ENCODE peak calls at places on chromosomes 13 and 19, in nine cellular contexts. One of them, this sample, is unnamed. For H3K9me2, the result is how much of the 10 kb centered on the place peaks cover.

GRCh38 chr13:25973085-25973484 is 78.7 kb downstream of the SHISA2 start:
- DNase-seq in OCI-LY7: no peak
- DNase-seq in GM23248: no peak
- DNase-seq in GM23338: peak
- DNase-seq in MM.1S: no peak
- DNase-seq in PC-9: no peak
- DNase-seq in PC-3: no peak
- DNase-seq in SK-N-SH: no peak
- DNase-seq in HCT116: no peak
- DNase-seq in this sample: no peak

GRCh38 chr13:110561335-110562033 is at the start of gene RAB20:
- DNase-seq in PC-3: peak
- DNase-seq in PC-9: peak
- DNase-seq in GM23338: peak
- DNase-seq in GM23248: peak
- DNase-seq in SK-N-SH: peak
- DNase-seq in MM.1S: peak
- DNase-seq in OCI-LY7: peak
- DNase-seq in HCT116: peak
- DNase-seq in this sample: peak

GRCh38 chr19:5228932-5229777 is 111.5 kb downstream of the PTPRS start:
- DNase-seq in GM23338: peak
- DNase-seq in SK-N-SH: no peak
- DNase-seq in HCT116: no peak
- DNase-seq in PC-3: peak
- DNase-seq in PC-9: no peak
- DNase-seq in OCI-LY7: no peak
- DNase-seq in GM23248: peak
- DNase-seq in MM.1S: no peak
- DNase-seq in this sample: no peak

GRCh38 chr19:48630289-48631036 is 6.7 kb downstream of the DBP start:
- DNase-seq in HCT116: no peak
- DNase-seq in PC-9: no peak
- DNase-seq in SK-N-SH: no peak
- DNase-seq in GM23338: peak
- DNase-seq in GM23248: peak
- DNase-seq in MM.1S: no peak
- DNase-seq in OCI-LY7: no peak
- DNase-seq in PC-3: no peak
- DNase-seq in this sample: peak

GRCh38 chr19:14012378-14012915 is 6.3 kb upstream of the RFX1 start:
- DNase-seq in GM23338: no peak
- DNase-seq in OCI-LY7: no peak
- DNase-seq in GM23248: no peak
- DNase-seq in SK-N-SH: no peak
- DNase-seq in PC-3: no peak
- DNase-seq in PC-9: no peak
- DNase-seq in HCT116: no peak
- DNase-seq in MM.1S: no peak
- DNase-seq in this sample: no peak

GRCh38 chr13:41502676-41503075 is 45.3 kb downstream of the RGCC start:
- DNase-seq in GM23248: no peak
- DNase-seq in HCT116: no peak
- DNase-seq in OCI-LY7: peak
- DNase-seq in PC-3: no peak
- DNase-seq in GM23338: no peak
- DNase-seq in SK-N-SH: no peak
- DNase-seq in PC-9: no peak
- DNase-seq in MM.1S: peak
- DNase-seq in this sample: no peak

GRCh38 chr13:30551194-30551593 is 66.5 kb upstream of the USPL1 start:
- DNase-seq in HCT116: peak
- DNase-seq in GM23248: peak
- DNase-seq in SK-N-SH: peak
- DNase-seq in OCI-LY7: peak
- DNase-seq in PC-9: no peak
- DNase-seq in PC-3: peak
- DNase-seq in GM23338: peak
- DNase-seq in MM.1S: peak
- DNase-seq in this sample: peak

GRCh38 chr13:110560606-110561334 is 752 bp downstream of the RAB20 start:
- DNase-seq in SK-N-SH: peak
- DNase-seq in GM23338: peak
- DNase-seq in PC-9: peak
- DNase-seq in HCT116: no peak
- DNase-seq in PC-3: peak
- DNase-seq in OCI-LY7: no peak
- DNase-seq in GM23248: peak
- DNase-seq in MM.1S: peak
- DNase-seq in this sample: peak

GRCh38 chr19:48403606-48404005 is 10.1 kb downstream of the GRIN2D start:
- DNase-seq in OCI-LY7: peak
- DNase-seq in PC-9: peak
- DNase-seq in GM23338: peak
- DNase-seq in GM23248: peak
- DNase-seq in PC-3: peak
- DNase-seq in MM.1S: peak
- DNase-seq in SK-N-SH: peak
- DNase-seq in HCT116: no peak
- DNase-seq in this sample: peak

GRCh38 chr19:52188822-52189744 is 769 bp upstream of the PPP2R1A start:
- DNase-seq in HCT116: no peak
- DNase-seq in PC-9: no peak
- DNase-seq in GM23248: peak
- DNase-seq in MM.1S: no peak
- DNase-seq in SK-N-SH: peak
- DNase-seq in PC-3: no peak
- DNase-seq in OCI-LY7: no peak
- DNase-seq in GM23338: peak
- DNase-seq in this sample: peak

GRCh38 chr19:1526979-1527649 is 3.2 kb downstream of the PLK5 start:
- DNase-seq in SK-N-SH: no peak
- DNase-seq in GM23248: no peak
- DNase-seq in PC-9: no peak
- DNase-seq in PC-3: no peak
- DNase-seq in MM.1S: no peak
- DNase-seq in HCT116: no peak
- DNase-seq in OCI-LY7: no peak
- DNase-seq in GM23338: no peak
- DNase-seq in this sample: no peak

GRCh38 chr19:7917292-7918061 is 2.7 kb upstream of the SNAPC2 start:
- DNase-seq in MM.1S: peak
- DNase-seq in GM23248: peak
- DNase-seq in HCT116: no peak
- DNase-seq in PC-9: no peak
- DNase-seq in SK-N-SH: peak
- DNase-seq in GM23338: peak
- DNase-seq in PC-3: peak
- DNase-seq in OCI-LY7: peak
- DNase-seq in this sample: peak

GRCh38 chr19:33498391-33499000 is 23.1 kb downstream of the PEPD start:
- DNase-seq in OCI-LY7: no peak
- DNase-seq in GM23248: no peak
- DNase-seq in GM23338: no peak
- DNase-seq in PC-9: no peak
- DNase-seq in SK-N-SH: no peak
- DNase-seq in PC-3: no peak
- DNase-seq in MM.1S: no peak
- DNase-seq in HCT116: no peak
- DNase-seq in this sample: no peak

GRCh38 chr13:32821149-32821688 is 195.0 kb upstream of the KL start:
- DNase-seq in OCI-LY7: no peak
- DNase-seq in HCT116: no peak
- DNase-seq in PC-9: no peak
- DNase-seq in SK-N-SH: no peak
- DNase-seq in GM23338: no peak
- DNase-seq in MM.1S: no peak
- DNase-seq in PC-3: no peak
- DNase-seq in GM23248: no peak
- DNase-seq in this sample: no peak

GRCh38 chr13:46281779-46282178 is 70.1 kb downstream of the LRRC63 start:
- DNase-seq in GM23248: no peak
- DNase-seq in OCI-LY7: no peak
- DNase-seq in SK-N-SH: no peak
- DNase-seq in PC-3: no peak
- DNase-seq in PC-9: no peak
- DNase-seq in HCT116: no peak
- DNase-seq in GM23338: no peak
- DNase-seq in MM.1S: no peak
- DNase-seq in this sample: no peak

GRCh38 chr13:27353166-27353583 is 71.2 kb upstream of the GTF3A start:
- DNase-seq in SK-N-SH: no peak
- DNase-seq in PC-3: peak
- DNase-seq in GM23248: peak
- DNase-seq in MM.1S: peak
- DNase-seq in PC-9: peak
- DNase-seq in HCT116: no peak
- DNase-seq in GM23338: no peak
- DNase-seq in OCI-LY7: peak
- DNase-seq in this sample: peak
- H3K9me2 ChIP-seq in SK-N-SH: under half
- H3K9me2 ChIP-seq in PC-3: under half
- H3K9me2 ChIP-seq in GM23248: under half
- H3K9me2 ChIP-seq in MM.1S: under half
- H3K9me2 ChIP-seq in PC-9: under half
- H3K9me2 ChIP-seq in HCT116: under half
- H3K9me2 ChIP-seq in GM23338: under half
- H3K9me2 ChIP-seq in OCI-LY7: under half
- H3K9me2 ChIP-seq in this sample: under half

GRCh38 chr19:35958660-35959039 is 22.5 kb downstream of the LRFN3 start:
- DNase-seq in OCI-LY7: no peak
- DNase-seq in HCT116: no peak
- DNase-seq in SK-N-SH: no peak
- DNase-seq in MM.1S: no peak
- DNase-seq in PC-3: no peak
- DNase-seq in PC-9: no peak
- DNase-seq in GM23248: no peak
- DNase-seq in GM23338: peak
- DNase-seq in this sample: no peak
- H3K9me2 ChIP-seq in OCI-LY7: under half
- H3K9me2 ChIP-seq in HCT116: under half
- H3K9me2 ChIP-seq in SK-N-SH: under half
- H3K9me2 ChIP-seq in MM.1S: under half
- H3K9me2 ChIP-seq in PC-3: under half
- H3K9me2 ChIP-seq in PC-9: under half
- H3K9me2 ChIP-seq in GM23248: under half
- H3K9me2 ChIP-seq in GM23338: under half
- H3K9me2 ChIP-seq in this sample: under half

DNA sequence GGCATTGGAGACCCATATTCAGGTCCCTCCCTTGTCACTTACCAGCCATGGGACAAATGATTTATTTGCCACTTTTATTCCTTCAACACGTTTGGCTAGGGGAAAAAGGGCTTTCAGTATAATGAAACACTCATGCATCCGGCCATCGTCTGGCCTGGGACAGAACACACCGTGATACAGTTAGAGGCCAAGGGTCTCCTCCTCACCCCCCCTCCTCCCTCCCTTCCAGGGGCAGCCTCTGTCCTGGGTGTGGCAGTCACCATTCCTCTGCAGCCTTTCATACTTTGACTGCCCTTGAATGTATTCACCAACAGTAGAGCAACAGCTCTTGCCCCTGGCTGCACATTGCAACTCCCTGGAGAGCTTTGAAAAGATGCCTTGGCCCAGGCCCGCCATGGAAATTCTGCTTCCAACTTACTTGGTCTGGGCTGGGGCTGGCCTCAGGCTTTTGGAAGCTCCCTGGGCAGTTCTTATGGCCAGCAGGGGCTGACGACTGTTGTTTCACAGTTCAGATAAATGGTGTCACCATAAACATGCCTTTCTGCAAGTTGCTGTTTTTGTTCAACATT is 3.0 kb downstream of the PAK4 start:
- DNase-seq in GM23248: peak
- DNase-seq in SK-N-SH: no peak
- DNase-seq in MM.1S: no peak
- DNase-seq in HCT116: no peak
- DNase-seq in OCI-LY7: no peak
- DNase-seq in PC-3: no peak
- DNase-seq in PC-9: no peak
- DNase-seq in GM23338: no peak
- DNase-seq in this sample: peak
- H3K9me2 ChIP-seq in GM23248: under half
- H3K9me2 ChIP-seq in SK-N-SH: under half
- H3K9me2 ChIP-seq in MM.1S: under half
- H3K9me2 ChIP-seq in HCT116: under half
- H3K9me2 ChIP-seq in OCI-LY7: under half
- H3K9me2 ChIP-seq in PC-3: under half
- H3K9me2 ChIP-seq in PC-9: under half
- H3K9me2 ChIP-seq in GM23338: under half
- H3K9me2 ChIP-seq in this sample: under half

GRCh38 chr19:12496480-12496879 is 11.9 kb upstream of the ZNF709 start:
- DNase-seq in GM23248: no peak
- DNase-seq in SK-N-SH: no peak
- DNase-seq in OCI-LY7: no peak
- DNase-seq in PC-9: no peak
- DNase-seq in HCT116: no peak
- DNase-seq in PC-3: no peak
- DNase-seq in MM.1S: no peak
- DNase-seq in GM23338: no peak
- DNase-seq in this sample: no peak
- H3K9me2 ChIP-seq in GM23248: under half
- H3K9me2 ChIP-seq in SK-N-SH: under half
- H3K9me2 ChIP-seq in OCI-LY7: under half
- H3K9me2 ChIP-seq in PC-9: under half
- H3K9me2 ChIP-seq in HCT116: under half
- H3K9me2 ChIP-seq in PC-3: under half
- H3K9me2 ChIP-seq in MM.1S: under half
- H3K9me2 ChIP-seq in GM23338: under half
- H3K9me2 ChIP-seq in this sample: under half

GRCh38 chr13:79457948-79458347 is 23.0 kb upstream of the NDFIP2 start:
- DNase-seq in GM23338: no peak
- DNase-seq in HCT116: no peak
- DNase-seq in PC-3: peak
- DNase-seq in GM23248: peak
- DNase-seq in PC-9: no peak
- DNase-seq in SK-N-SH: no peak
- DNase-seq in MM.1S: no peak
- DNase-seq in OCI-LY7: no peak
- DNase-seq in this sample: peak
- H3K9me2 ChIP-seq in GM23338: under half
- H3K9me2 ChIP-seq in HCT116: under half
- H3K9me2 ChIP-seq in PC-3: under half
- H3K9me2 ChIP-seq in GM23248: under half
- H3K9me2 ChIP-seq in PC-9: under half
- H3K9me2 ChIP-seq in SK-N-SH: under half
- H3K9me2 ChIP-seq in MM.1S: under half
- H3K9me2 ChIP-seq in OCI-LY7: under half
- H3K9me2 ChIP-seq in this sample: under half

GRCh38 chr13:81988542-81988941 is 1647.6 kb upstream of the SPRY2 start:
- DNase-seq in OCI-LY7: no peak
- DNase-seq in MM.1S: no peak
- DNase-seq in GM23248: no peak
- DNase-seq in GM23338: no peak
- DNase-seq in PC-9: no peak
- DNase-seq in HCT116: no peak
- DNase-seq in SK-N-SH: no peak
- DNase-seq in PC-3: no peak
- DNase-seq in this sample: no peak
- H3K9me2 ChIP-seq in OCI-LY7: under half
- H3K9me2 ChIP-seq in MM.1S: under half
- H3K9me2 ChIP-seq in GM23248: under half
- H3K9me2 ChIP-seq in GM23338: under half
- H3K9me2 ChIP-seq in PC-9: under half
- H3K9me2 ChIP-seq in HCT116: under half
- H3K9me2 ChIP-seq in SK-N-SH: under half
- H3K9me2 ChIP-seq in PC-3: under half
- H3K9me2 ChIP-seq in this sample: under half